ENCODE peak calls at places on chromosomes 5 and 9, in eight cellular contexts. W is IMR-90, C is lower leg skin, O is spleen, P is HCT116, F is transverse colon, N is stomach, S is Peyer's patch. U is an unnamed sample.

GRCh38 chr5:77847814-77848290 is 71.7 kb upstream of the TBCA start:
- DNase-seq in F (no peak), W (no peak), S (no peak), N (no peak), C (no peak), P (no peak), O (no peak), U (no peak)

GRCh38 chr9:77820293-77820954 is 172.3 kb upstream of the GNA14 start:
- DNase-seq in C (no peak), F (no peak), N (no peak), P (no peak), S (no peak), W (peak; percentile 83), O (no peak), U (peak; percentile 65)

GRCh38 chr5:124883686-124884085 is 137.2 kb upstream of the ZNF608 start:
- DNase-seq in F (no peak), N (no peak), S (no peak), O (no peak), C (no peak), W (no peak), P (no peak), U (no peak)

GRCh38 chr5:119943148-119943547 is 313.8 kb downstream of the FAM170A start:
- DNase-seq in N (no peak), S (no peak), P (no peak), F (no peak), W (peak; percentile 28), C (no peak), O (no peak), U (peak; percentile 3)

GRCh38 chr5:102600964-102601363 is 102.2 kb upstream of the SLCO6A1 start:
- DNase-seq in P (no peak), N (no peak), F (no peak), S (no peak), C (no peak), W (peak; percentile 13), O (no peak), U (no peak)

GRCh38 chr9:121298689-121299112 is 30.7 kb downstream of the GSN start:
- DNase-seq in O (no peak), N (no peak), P (no peak), W (no peak), S (no peak), F (no peak), C (peak; percentile 83), U (no peak)

GRCh38 chr5:14914603-14915277 is 43.2 kb upstream of the ANKH start:
- DNase-seq in F (no peak), C (no peak), S (no peak), O (no peak), W (peak; percentile 79), N (no peak), P (no peak), U (no peak)

GRCh38 chr9:129901922-129902321 is 66.7 kb downstream of the USP20 start:
- DNase-seq in S (no peak), P (no peak), O (no peak), W (no peak), C (no peak), F (no peak), N (no peak), U (no peak)

GRCh38 chr5:34044950-34045525 is 2.0 kb upstream of the C1QTNF3 start:
- DNase-seq in P (no peak), S (no peak), W (no peak), N (no peak), F (no peak), C (no peak), O (no peak), U (no peak)

GRCh38 chr5:95641803-95642220 is 4.8 kb upstream of the RFESD start:
- DNase-seq in W (peak; percentile 54), S (no peak), O (no peak), N (peak; percentile 85), F (no peak), P (no peak), C (no peak), U (peak; percentile 24)

GRCh38 chr5:2836133-2836532 is 84.7 kb upstream of the IRX2 start:
- DNase-seq in W (no peak), O (no peak), N (no peak), S (no peak), P (no peak), F (no peak), C (no peak), U (no peak)

GRCh38 chr9:134722120-134722701 is 80.6 kb downstream of the COL5A1 start:
- DNase-seq in N (no peak), P (no peak), C (no peak), S (no peak), F (no peak), O (no peak), W (no peak), U (no peak)

GRCh38 chr9:127004946-127005769 is 90.6 kb downstream of the RALGPS1 start:
- DNase-seq in N (no peak), O (no peak), W (peak; percentile 51), S (no peak), P (no peak), F (no peak), C (no peak), U (no peak)

GRCh38 chr9:98657897-98658296 is 50.8 kb downstream of the GABBR2 start:
- DNase-seq in F (no peak), S (no peak), O (no peak), P (no peak), C (no peak), W (peak; percentile 78), N (no peak), U (no peak)

GRCh38 chr5:1118738-1119137 is 6.9 kb upstream of the SLC12A7 start:
- DNase-seq in F (peak; percentile 73), P (no peak), N (peak; percentile 77), W (no peak), S (peak; percentile 83), O (no peak), C (no peak), U (no peak)
- TF ChIP-seq POLR2A in F (no peak), P (no peak), N (no peak), W (no peak), S (no peak), O (no peak), C (no peak), U (no peak)

GRCh38 chr5:143126121-143127019 is 277.1 kb downstream of the NR3C1 start:
- DNase-seq in F (no peak), P (no peak), S (no peak), N (no peak), O (no peak), W (peak; percentile 30), C (no peak), U (no peak)
- TF ChIP-seq POLR2A in F (no peak), P (no peak), S (no peak), N (no peak), O (no peak), W (no peak), C (no peak), U (no peak)

DNA sequence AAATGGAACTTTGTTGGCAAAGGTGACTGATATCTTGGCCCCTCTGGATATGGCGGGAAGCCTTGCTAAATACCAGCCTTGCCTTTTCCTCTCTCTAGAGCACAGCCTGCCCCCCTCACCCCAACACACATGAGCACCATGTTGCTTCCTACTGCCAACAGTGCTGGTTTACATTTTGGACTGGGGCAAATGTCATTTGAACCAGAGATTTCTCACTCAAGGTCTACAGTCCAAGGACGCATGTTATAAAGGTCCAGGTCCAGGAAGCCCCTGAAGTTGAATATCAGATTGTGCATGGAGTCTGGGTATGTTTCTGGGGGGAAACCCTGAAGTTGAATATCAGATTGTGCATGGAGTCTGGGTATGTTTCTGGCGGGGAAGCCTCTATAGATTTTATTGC is 19.9 kb downstream of the NEURL1B start:
- DNase-seq in O (peak; percentile 17), P (no peak), S (peak; percentile 7), F (no peak), N (no peak), W (no peak), C (no peak), U (no peak)
- TF ChIP-seq POLR2A in O (no peak), P (no peak), S (no peak), F (no peak), N (no peak), W (no peak), C (no peak), U (no peak)

GRCh38 chr5:179828756-179829421 is 8.2 kb downstream of the SQSTM1 start:
- DNase-seq in W (no peak), P (no peak), S (peak; percentile 27), O (no peak), F (no peak), N (no peak), C (no peak), U (no peak)

GRCh38 chr5:179824745-179825112 is 4.0 kb downstream of the SQSTM1 start:
- DNase-seq in P (no peak), S (peak; percentile 46), N (no peak), O (no peak), C (no peak), W (no peak), F (no peak), U (no peak)

GRCh38 chr5:179823937-179824744 is 3.4 kb downstream of the SQSTM1 start:
- DNase-seq in F (no peak), O (peak; percentile 78), N (no peak), P (no peak), S (peak; percentile 42), C (no peak), W (no peak), U (no peak)

GRCh38 chr5:179827684-179828083 is 7.0 kb downstream of the SQSTM1 start:
- DNase-seq in P (no peak), O (peak; percentile 84), W (peak; percentile 73), S (peak; percentile 72), N (no peak), C (no peak), F (peak; percentile 79), U (no peak)

DNA sequence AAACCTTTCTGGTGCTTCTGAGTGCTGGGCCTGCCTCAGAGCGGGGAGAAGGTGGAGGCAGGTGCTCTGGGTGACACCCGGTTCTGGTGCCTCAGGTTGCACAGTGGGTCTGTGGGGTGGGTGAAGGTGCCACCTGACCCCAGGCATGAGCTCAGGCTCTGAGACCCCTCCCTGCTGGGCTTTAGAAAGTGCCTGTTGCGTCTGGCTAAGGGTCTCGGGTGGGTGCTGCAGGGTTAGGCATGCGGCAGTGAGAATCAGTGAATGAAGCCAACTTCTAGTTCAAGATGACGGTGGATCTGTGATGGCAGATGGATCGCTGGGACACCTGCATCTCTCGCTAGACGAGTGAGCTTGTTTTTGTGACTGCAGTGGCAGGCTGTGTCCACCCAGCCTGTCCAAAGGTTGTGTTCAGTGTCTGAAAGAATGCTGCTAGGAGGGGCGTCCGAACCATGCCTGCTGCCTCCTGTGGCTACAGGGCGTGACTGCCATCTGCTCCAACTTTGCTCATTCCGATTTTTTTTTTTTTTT is 5.0 kb downstream of the SQSTM1 start:
- DNase-seq in F (peak; percentile 77), C (no peak), O (no peak), W (no peak), S (peak; percentile 80), N (no peak), P (no peak), U (no peak)
- TF ChIP-seq POLR2A in F (peak; percentile 7), C (no peak), O (no peak), W (no peak), S (peak; percentile 26), N (no peak), P (no peak), U (no peak)

GRCh38 chr9:35014517-35014916 is 25.0 kb downstream of the DNAJB5 start:
- DNase-seq in N (no peak), O (no peak), F (no peak), C (no peak), P (no peak), S (no peak), W (no peak), U (no peak)
- TF ChIP-seq POLR2A in N (no peak), O (no peak), F (no peak), C (no peak), P (no peak), S (no peak), W (no peak), U (no peak)